ENCODE peak calls at places on chromosomes 4 and X, in nine cellular contexts. A, Y, V, E, C, P, G, Q and N are unnamed samples.

GRCh38 chr4:20773144-20773997 is 73.1 kb downstream of the PACRGL start:
- DNase-seq in E (peak), P (no peak), G (peak), A (no peak), Q (peak), C (peak), Y (peak), V (no peak), N (peak)

GRCh38 chrX:43703211-43703791 is 47.2 kb downstream of the MAOA start:
- DNase-seq in P (no peak), G (no peak), V (no peak), Q (no peak), C (no peak), A (no peak), Y (no peak), E (no peak), N (no peak)

GRCh38 chr4:153647975-153648374 is 36.1 kb upstream of the TLR2 start:
- DNase-seq in G (no peak), E (no peak), V (no peak), Q (no peak), P (no peak), Y (no peak), C (no peak), A (no peak), N (no peak)

GRCh38 chr4:57139783-57140182 is 29.6 kb upstream of the IGFBP7 start:
- DNase-seq in P (no peak), A (no peak), E (no peak), V (no peak), C (no peak), Y (no peak), Q (no peak), G (no peak), N (no peak)

GRCh38 chr4:1794809-1795303 is 1.8 kb downstream of the FGFR3 start:
- DNase-seq in Q (no peak), P (no peak), Y (no peak), G (no peak), E (no peak), A (no peak), C (no peak), V (no peak), N (no peak)

GRCh38 chr4:7365472-7366179 is 69.1 kb downstream of the PSAPL1 start:
- DNase-seq in E (peak), Q (peak), Y (peak), C (no peak), V (no peak), A (no peak), G (peak), P (no peak), N (no peak)

GRCh38 chrX:137212078-137212632 is 178.4 kb upstream of the GPR101 start:
- DNase-seq in C (no peak), E (no peak), A (no peak), Y (no peak), V (no peak), P (no peak), G (no peak), Q (no peak), N (no peak)

GRCh38 chr4:80305466-80305865 is 30.1 kb upstream of the CFAP299 start:
- DNase-seq in Q (no peak), Y (no peak), V (no peak), G (no peak), A (no peak), E (no peak), C (no peak), P (no peak), N (no peak)

GRCh38 chr4:6343950-6344408 is 74.3 kb downstream of the WFS1 start:
- DNase-seq in P (peak), A (no peak), Q (no peak), V (no peak), Y (no peak), G (no peak), E (no peak), C (no peak), N (no peak)

GRCh38 chrX:10071451-10072163 is 85.2 kb upstream of the CLCN4 start:
- DNase-seq in A (no peak), E (peak), C (no peak), P (no peak), Y (no peak), G (no peak), Q (no peak), V (no peak), N (no peak)

GRCh38 chr4:157358439-157358838 is 137.9 kb downstream of the GRIA2 start:
- DNase-seq in G (no peak), Q (no peak), Y (no peak), P (no peak), C (no peak), E (no peak), A (no peak), V (no peak), N (no peak)

GRCh38 chr4:176538217-176538925 is 218.6 kb downstream of the SPCS3 start:
- DNase-seq in V (no peak), Q (no peak), G (no peak), C (no peak), P (no peak), A (no peak), Y (no peak), E (no peak), N (no peak)

GRCh38 chrX:50691820-50692219 is 122.2 kb downstream of the SHROOM4 start:
- DNase-seq in E (peak), C (no peak), A (no peak), Q (no peak), V (no peak), G (no peak), Y (no peak), P (no peak), N (no peak)

GRCh38 chr4:41976775-41977516 is 4.6 kb upstream of the DCAF4L1 start:
- DNase-seq in V (no peak), E (no peak), P (no peak), C (no peak), G (no peak), Y (no peak), Q (no peak), A (no peak), N (no peak)